ENCODE peak calls at places on chromosomes 2 and 18, in ten cellular contexts. V, O, M, K, S, A, E, R, X and N are unnamed samples.

GRCh38 chr2:45691152-45691551 is 39.7 kb downstream of the PRKCE start:
- DNase-seq in S (no peak), X (no peak), K (no peak), M (no peak), E (no peak), O (no peak), R (no peak), V (no peak), A (peak; percentile 54), N (peak; percentile 78)

GRCh38 chr2:45274190-45274926 is 265.1 kb upstream of the SIX2 start:
- DNase-seq in R (no peak), X (no peak), A (peak; percentile 96), M (no peak), O (no peak), S (no peak), V (peak; percentile 83), E (peak; percentile 50), K (no peak), N (no peak)

GRCh38 chr2:27089111-27089954 is 2.8 kb downstream of the KHK start:
- DNase-seq in K (no peak), V (no peak), E (no peak), S (no peak), O (no peak), A (no peak), R (no peak), X (no peak), M (no peak), N (no peak)

GRCh38 chr18:24602156-24602555 is 141.7 kb downstream of the HRH4 start:
- DNase-seq in K (no peak), M (no peak), X (no peak), V (no peak), O (no peak), E (no peak), A (no peak), R (no peak), S (no peak), N (no peak)

GRCh38 chr2:181129654-181130053 is 149.2 kb downstream of the UBE2E3 start:
- DNase-seq in V (no peak), R (no peak), S (no peak), M (no peak), E (no peak), O (no peak), X (no peak), K (no peak), A (no peak), N (no peak)

GRCh38 chr2:14716319-14716718 is 83.8 kb downstream of the LRATD1 start:
- DNase-seq in X (no peak), K (no peak), E (no peak), O (no peak), M (no peak), A (no peak), S (no peak), V (no peak), R (peak; percentile 5), N (no peak)

GRCh38 chr2:71667256-71668182 is 214.2 kb downstream of the DYSF start:
- DNase-seq in K (peak; percentile 8), A (peak; percentile 58), E (no peak), R (no peak), M (peak; percentile 28), S (no peak), X (no peak), V (no peak), O (no peak), N (no peak)

GRCh38 chr18:22559414-22560282 is 141.9 kb upstream of the CTAGE1 start:
- DNase-seq in R (peak; percentile 85), X (no peak), A (peak; percentile 63), S (peak; percentile 52), O (peak; percentile 78), E (peak; percentile 77), K (peak; percentile 70), V (peak; percentile 57), M (peak; percentile 80), N (no peak)

GRCh38 chr18:28045880-28046279 is 131.1 kb downstream of the CDH2 start:
- DNase-seq in X (no peak), M (no peak), E (no peak), S (no peak), R (no peak), A (no peak), K (no peak), V (no peak), O (no peak), N (no peak)

GRCh38 chr18:74331404-74331803 is 15.8 kb downstream of the C18orf63 start:
- DNase-seq in K (no peak), V (no peak), A (no peak), R (peak; percentile 32), X (no peak), E (no peak), M (no peak), O (no peak), S (no peak), N (no peak)

GRCh38 chr2:6754412-6754811 is 111.3 kb downstream of the CMPK2 start:
- DNase-seq in A (no peak), R (no peak), X (no peak), E (no peak), O (no peak), M (no peak), S (no peak), V (no peak), K (no peak), N (no peak)

GRCh38 chr18:26457611-26458350 is 90.6 kb downstream of the KCTD1 start:
- DNase-seq in O (no peak), X (no peak), S (no peak), V (no peak), A (peak; percentile 20), M (no peak), R (peak; percentile 56), K (no peak), E (no peak), N (no peak)
- H3K4me3 ChIP-seq in O (no peak overlapping the region), X (no peak overlapping the region), S (no peak overlapping the region), V (no peak overlapping the region), A (no peak overlapping the region), M (no peak overlapping the region), R (no peak overlapping the region), K (no peak overlapping the region), E (no peak overlapping the region), N (no peak overlapping the region)

GRCh38 chr2:160268382-160268781 is 68.3 kb upstream of the ITGB6 start:
- DNase-seq in R (no peak), X (no peak), S (no peak), O (no peak), A (no peak), E (no peak), K (no peak), M (no peak), V (no peak), N (no peak)

GRCh38 chr2:160269803-160270570 is 69.9 kb upstream of the ITGB6 start:
- DNase-seq in M (peak; percentile 81), V (peak; percentile 79), X (peak; percentile 18), A (peak; percentile 87), R (peak; percentile 67), K (peak; percentile 86), O (peak; percentile 93), E (peak; percentile 83), S (peak; percentile 84), N (peak; percentile 87)

GRCh38 chr2:160271166-160272086 is 71.4 kb upstream of the ITGB6 start:
- DNase-seq in A (peak; percentile 54), M (no peak), V (no peak), O (peak; percentile 31), E (no peak), X (no peak), R (peak; percentile 4), K (peak; percentile 21), S (no peak), N (no peak)

GRCh38 chr2:160270571-160271113 is 70.6 kb upstream of the ITGB6 start:
- DNase-seq in R (no peak), A (no peak), O (peak; percentile 42), V (peak; percentile 31), K (peak; percentile 43), X (no peak), E (no peak), S (no peak), M (no peak), N (no peak)

GRCh38 chr2:160269365-160269764 is 69.3 kb upstream of the ITGB6 start:
- DNase-seq in E (no peak), R (no peak), K (peak; percentile 15), S (no peak), V (no peak), A (no peak), M (no peak), X (no peak), O (peak; percentile 22), N (no peak)
- TF ChIP-seq POLR2A in E (no peak), R (no peak), K (no peak), S (no peak), V (no peak), A (no peak), M (no peak), X (no peak), O (no peak), N (no peak)

GRCh38 chr2:127721978-127722355 is 20.7 kb downstream of the SFT2D3 start:
- DNase-seq in S (no peak), E (no peak), X (no peak), M (no peak), A (no peak), K (no peak), O (no peak), R (no peak), V (no peak), N (no peak)
- H3K36me3 ChIP-seq in S (peaks cover 3% of the 10 kb centered on the region), E (peaks cover 52% of the 10 kb centered on the region), X (peaks cover 24% of the 10 kb centered on the region), M (peaks cover 55% of the 10 kb centered on the region), A (peaks cover 16% of the 10 kb centered on the region), K (no peaks in the 10 kb centered on the region), O (no peaks in the 10 kb centered on the region), R (peaks cover 79% of the 10 kb centered on the region), V (peaks cover 71% of the 10 kb centered on the region), N (peaks cover 56% of the 10 kb centered on the region)

GRCh38 chr2:188979119-188979729 is 5.1 kb downstream of the COL3A1 start:
- DNase-seq in S (no peak), M (no peak), X (no peak), O (no peak), E (no peak), A (no peak), R (no peak), K (no peak), V (no peak), N (no peak)

GRCh38 chr2:188974184-188974583 is at the start of gene COL3A1:
- DNase-seq in X (no peak), M (no peak), O (peak; percentile 56), R (no peak), K (peak; percentile 52), S (peak; percentile 17), A (no peak), E (no peak), V (no peak), N (no peak)

GRCh38 chr2:188978291-188979081 is 4.3 kb downstream of the COL3A1 start:
- DNase-seq in S (no peak), R (no peak), M (no peak), X (no peak), A (no peak), K (peak; percentile 49), V (no peak), O (peak; percentile 61), E (no peak), N (peak; percentile 19)

GRCh38 chr2:188975497-188976102 is 1.4 kb downstream of the COL3A1 start:
- DNase-seq in R (peak; percentile 1), V (no peak), O (peak; percentile 86), A (no peak), K (peak; percentile 63), E (no peak), S (peak; percentile 21), M (no peak), X (no peak), N (peak; percentile 47)

GRCh38 chr2:188976545-188977268 is 2.5 kb downstream of the COL3A1 start:
- DNase-seq in X (no peak), K (no peak), V (no peak), S (no peak), O (no peak), R (no peak), M (no peak), E (no peak), A (peak; percentile 15), N (no peak)
- H3K4me3 ChIP-seq in X (peak overlapping the region; percentile 44), K (peak overlapping the region; percentile 58), V (peak overlapping the region; percentile 41), S (peak overlapping the region; percentile 45), O (peak overlapping the region; percentile 58), R (no peak overlapping the region), M (peak overlapping the region; percentile 37), E (no peak overlapping the region), A (no peak overlapping the region), N (peak overlapping the region; percentile 24)